ENCODE peak calls at places on chromosomes 4 and X, in six cellular contexts. B, Q, H, W, M and Y are unnamed samples.

GRCh38 chrX:11765449-11765848 is 7.4 kb downstream of the MSL3 start:
- DNase-seq in B (no peak), Q (no peak), H (no peak), W (no peak), M (no peak), Y (no peak)

GRCh38 chr4:40525811-40526598 is 103.7 kb downstream of the RBM47 start:
- DNase-seq in B (peak), Q (peak), H (peak), W (peak), M (no peak), Y (no peak)

GRCh38 chr4:72119946-72120345 is 88.1 kb downstream of the NPFFR2 start:
- DNase-seq in B (no peak), Q (no peak), H (peak), W (no peak), M (no peak), Y (no peak)

GRCh38 chrX:133999013-133999705 is 13.8 kb upstream of the GPC3 start:
- DNase-seq in B (peak), Q (no peak), H (no peak), W (no peak), M (no peak), Y (no peak)

GRCh38 chrX:153400146-153401132 is 711 bp downstream of the PNMA6E start:
- DNase-seq in B (no peak), Q (peak), H (peak), W (peak), M (no peak), Y (peak)

GRCh38 chr4:57098945-57099344 is 11.2 kb downstream of the IGFBP7 start:
- DNase-seq in B (no peak), Q (peak), H (no peak), W (peak), M (no peak), Y (no peak)

GRCh38 chr4:43471950-43472349 is 579.4 kb downstream of the GRXCR1 start:
- DNase-seq in B (no peak), Q (no peak), H (peak), W (no peak), M (no peak), Y (no peak)

GRCh38 chrX:31132803-31133202 is 61.0 kb upstream of the FTHL17 start:
- DNase-seq in B (no peak), Q (no peak), H (no peak), W (peak), M (no peak), Y (no peak)

GRCh38 chr4:141957416-141957815 is 321.0 kb downstream of the IL15 start:
- DNase-seq in B (no peak), Q (no peak), H (no peak), W (no peak), M (no peak), Y (no peak)

GRCh38 chrX:84259868-84260267 is 71.9 kb upstream of the RPS6KA6 start:
- DNase-seq in B (no peak), Q (no peak), H (no peak), W (no peak), M (no peak), Y (no peak)

GRCh38 chr4:176794651-176795050 is 1.9 kb upstream of the VEGFC start:
- DNase-seq in B (no peak), Q (no peak), H (no peak), W (no peak), M (no peak), Y (no peak)

GRCh38 chrX:1242901-1243402 is 25.7 kb upstream of the CSF2RA start:
- DNase-seq in B (no peak), Q (no peak), H (peak), W (no peak), M (no peak), Y (no peak)

GRCh38 chr4:176288020-176288419 is 19.0 kb upstream of the ASB5 start:
- DNase-seq in B (no peak), Q (no peak), H (no peak), W (no peak), M (no peak), Y (no peak)

GRCh38 chr4:188423039-188423438 is 283.8 kb downstream of the TRIML1 start:
- DNase-seq in B (no peak), Q (no peak), H (peak), W (no peak), M (no peak), Y (no peak)

GRCh38 chr4:182240161-182241130 is 2.8 kb upstream of the TENM3 start:
- DNase-seq in B (no peak), Q (peak), H (peak), W (no peak), M (no peak), Y (no peak)

GRCh38 chr4:4990857-4991540 is 28.3 kb downstream of the CYTL1 start:
- DNase-seq in B (peak), Q (peak), H (peak), W (peak), M (no peak), Y (peak)

GRCh38 chr4:140069068-140069467 is 84.9 kb downstream of the MAML3 start:
- DNase-seq in B (no peak), Q (peak), H (peak), W (no peak), M (no peak), Y (no peak)

GRCh38 chr4:159360549-159360948 is 257.7 kb downstream of the RAPGEF2 start:
- DNase-seq in B (no peak), Q (peak), H (peak), W (peak), M (no peak), Y (peak)

GRCh38 chrX:413322-414201 is 26.9 kb upstream of the PPP2R3B start:
- DNase-seq in B (no peak), Q (peak), H (no peak), W (peak), M (no peak), Y (peak)

GRCh38 chr4:95572304-95572991 is 23.7 kb upstream of the UNC5C start:
- DNase-seq in B (peak), Q (no peak), H (no peak), W (peak), M (no peak), Y (no peak)

GRCh38 chr4:25993564-25994185 is 79.7 kb downstream of the SMIM20 start:
- DNase-seq in B (no peak), Q (no peak), H (peak), W (peak), M (no peak), Y (no peak)

GRCh38 chr4:78517050-78517652 is 34.4 kb upstream of the ANXA3 start:
- DNase-seq in B (no peak), Q (peak), H (peak), W (peak), M (no peak), Y (peak)

GRCh38 chr4:123783091-123783765 is 386.6 kb downstream of the SPRY1 start:
- DNase-seq in B (no peak), Q (peak), H (no peak), W (no peak), M (no peak), Y (no peak)

GRCh38 chr4:53587123-53587522 is 4.2 kb downstream of the LNX1 start:
- DNase-seq in B (no peak), Q (no peak), H (no peak), W (no peak), M (no peak), Y (no peak)

GRCh38 chrX:23334871-23335599 is 386 bp downstream of the PTCHD1 start:
- DNase-seq in B (no peak), Q (no peak), H (no peak), W (no peak), M (no peak), Y (no peak)

GRCh38 chrX:152897216-152898144 is at the start of gene ZNF185:
- DNase-seq in B (no peak), Q (no peak), H (peak), W (peak), M (no peak), Y (peak)

GRCh38 chrX:106927700-106928099 is 7.5 kb downstream of the CLDN2 start:
- DNase-seq in B (no peak), Q (no peak), H (no peak), W (no peak), M (no peak), Y (no peak)

GRCh38 chr4:1033840-1034551 is 22.6 kb downstream of the FGFRL1 start:
- DNase-seq in B (no peak), Q (peak), H (no peak), W (no peak), M (no peak), Y (no peak)

GRCh38 chrX:49995795-49996455 is 73.5 kb downstream of the CLCN5 start:
- DNase-seq in B (no peak), Q (no peak), H (no peak), W (no peak), M (no peak), Y (no peak)

GRCh38 chr4:8162625-8163024 is 4.0 kb upstream of the ABLIM2 start:
- DNase-seq in B (no peak), Q (no peak), H (no peak), W (no peak), M (no peak), Y (no peak)

GRCh38 chrX:108091266-108091877 is at the start of the genes ATG4A and PSMD10:
- DNase-seq in B (peak), Q (peak), H (peak), W (peak), M (peak), Y (peak)

GRCh38 chrX:70998402-70999027 is 67.6 kb upstream of the SLC7A3 start:
- DNase-seq in B (peak), Q (peak), H (peak), W (peak), M (no peak), Y (peak)

GRCh38 chrX:16445166-16445752 is 204.7 kb upstream of the S100G start:
- DNase-seq in B (peak), Q (peak), H (peak), W (peak), M (no peak), Y (peak)

GRCh38 chrX:107714196-107714811 is 61.3 kb downstream of the TSC22D3 start:
- DNase-seq in B (no peak), Q (no peak), H (no peak), W (peak), M (peak), Y (no peak)

GRCh38 chr4:8342651-8343050 is 73.1 kb downstream of the HTRA3 start:
- DNase-seq in B (no peak), Q (no peak), H (peak), W (peak), M (no peak), Y (no peak)